ENCODE peak calls at places on chromosome 4, in seven cellular contexts. Z is body of pancreas, B is omental fat pad, K is lung, Q is NCI-H345, X is DMS153, P is activated T-helper 1 cell treated with Interleukin-2 at 50 U/mL for 16 hours. J is an unnamed sample.

GRCh38 chr4:3642056-3642630 is 109.9 kb upstream of the LRPAP1 start:
- DNase-seq in Z (no peak), B (no peak), K (no peak), Q (no peak), X (no peak), P (no peak), J (no peak)

GRCh38 chr4:113645771-113646455 is 115.6 kb downstream of the CAMK2D start:
- DNase-seq in Z (peak; percentile 54), B (no peak), K (peak; percentile 46), Q (peak; percentile 3), X (peak; percentile 73), P (no peak), J (no peak)

GRCh38 chr4:71181332-71181731 is 157.5 kb upstream of the SLC4A4 start:
- DNase-seq in Z (no peak), B (no peak), K (no peak), Q (no peak), X (no peak), P (no peak), J (no peak)

GRCh38 chr4:699816-700580 is 5.6 kb upstream of the PCGF3 start:
- DNase-seq in Z (no peak), B (no peak), K (no peak), Q (no peak), X (no peak), P (no peak), J (no peak)

GRCh38 chr4:128810331-128810870 is 901 bp downstream of the JADE1 start:
- DNase-seq in Z (peak; percentile 65), B (no peak), K (no peak), Q (peak; percentile 52), X (peak; percentile 27), P (peak; percentile 2), J (peak; percentile 45)

GRCh38 chr4:85883180-85883579 is 408.2 kb downstream of the ARHGAP24 start:
- DNase-seq in Z (no peak), B (no peak), K (no peak), Q (no peak), X (no peak), P (no peak), J (no peak)

GRCh38 chr4:176780995-176781738 is 11.6 kb downstream of the VEGFC start:
- DNase-seq in Z (no peak), B (no peak), K (no peak), Q (no peak), X (no peak), P (no peak), J (no peak)

GRCh38 chr4:98539741-98540140 is 118.7 kb downstream of the TSPAN5 start:
- DNase-seq in Z (no peak), B (no peak), K (no peak), Q (no peak), X (no peak), P (no peak), J (no peak)

GRCh38 chr4:56910172-56910967 is 2.7 kb downstream of the REST start:
- DNase-seq in Z (no peak), B (no peak), K (no peak), Q (no peak), X (no peak), P (no peak), J (no peak)

GRCh38 chr4:13329963-13330362 is 154.2 kb downstream of the RAB28 start:
- DNase-seq in Z (no peak), B (no peak), K (no peak), Q (peak; percentile 56), X (no peak), P (no peak), J (no peak)

GRCh38 chr4:41538887-41539498 is 1.0 kb downstream of the LIMCH1 start:
- DNase-seq in Z (no peak), B (no peak), K (no peak), Q (no peak), X (no peak), P (no peak), J (peak; percentile 18)

GRCh38 chr4:138242076-138242829 is at the start of gene SLC7A11:
- DNase-seq in Z (peak; percentile 85), B (no peak), K (peak; percentile 73), Q (peak; percentile 79), X (peak; percentile 99), P (no peak), J (peak; percentile 81)

GRCh38 chr4:145045180-145045579 is 52.8 kb downstream of the ANAPC10 start:
- DNase-seq in Z (no peak), B (no peak), K (no peak), Q (no peak), X (no peak), P (no peak), J (no peak)

GRCh38 chr4:21470531-21470930 is 478.0 kb downstream of the KCNIP4 start:
- DNase-seq in Z (no peak), B (no peak), K (no peak), Q (peak; percentile 78), X (no peak), P (no peak), J (peak; percentile 95)

GRCh38 chr4:142660728-142661127 is 185.4 kb downstream of the INPP4B start:
- DNase-seq in Z (no peak), B (no peak), K (no peak), Q (no peak), X (no peak), P (no peak), J (peak; percentile 3)

GRCh38 chr4:111991797-111992196 is 153.5 kb upstream of the FAM241A start:
- DNase-seq in Z (no peak), B (no peak), K (peak; percentile 28), Q (no peak), X (no peak), P (no peak), J (no peak)

GRCh38 chr4:156875697-156876096 is 95.9 kb downstream of the PDGFC start:
- DNase-seq in Z (no peak), B (no peak), K (no peak), Q (no peak), X (no peak), P (no peak), J (no peak)

GRCh38 chr4:120692964-120693363 is 229.6 kb downstream of the PRDM5 start:
- DNase-seq in Z (no peak), B (no peak), K (no peak), Q (no peak), X (no peak), P (no peak), J (peak; percentile 38)

GRCh38 chr4:8239226-8239625 is 30.3 kb upstream of the HTRA3 start:
- DNase-seq in Z (no peak), B (no peak), K (no peak), Q (no peak), X (no peak), P (no peak), J (no peak)

GRCh38 chr4:23931489-23931830 is 41.6 kb upstream of the PPARGC1A start:
- DNase-seq in Z (no peak), B (no peak), K (no peak), Q (no peak), X (no peak), P (no peak), J (no peak)

GRCh38 chr4:154529737-154530136 is 20.5 kb downstream of the PLRG1 start:
- DNase-seq in Z (no peak), B (no peak), K (no peak), Q (no peak), X (no peak), P (no peak), J (no peak)

GRCh38 chr4:159051245-159052071 is 51.4 kb upstream of the RAPGEF2 start:
- DNase-seq in Z (no peak), B (no peak), K (no peak), Q (no peak), X (no peak), P (no peak), J (no peak)

J was measured in SJCRH30.